ENCODE peak calls at places on chromosomes 2 and 18, in eight cellular contexts. S, U, C, A, N, M, I and K are unnamed samples.

GRCh38 chr2:27211241-27211942 is 449 bp upstream of the ATRAID start:
- DNase-seq in I (no peak), S (peak; percentile 57), C (no peak), A (no peak), M (no peak), U (no peak), N (peak; percentile 66), K (peak; percentile 37)

GRCh38 chr2:233399306-233400225 is 45.3 kb downstream of the DGKD start:
- DNase-seq in C (no peak), A (no peak), M (no peak), I (no peak), N (no peak), S (no peak), U (no peak), K (no peak)

GRCh38 chr18:79986726-79987125 is 1.6 kb downstream of the TXNL4A start:
- DNase-seq in I (no peak), C (no peak), U (no peak), N (no peak), M (no peak), A (no peak), S (no peak), K (no peak)

GRCh38 chr2:16671760-16672159 is 6.1 kb upstream of the CYRIA start:
- DNase-seq in C (peak; percentile 27), I (no peak), S (no peak), N (peak; percentile 53), A (no peak), U (no peak), M (peak; percentile 15), K (no peak)

GRCh38 chr18:68244786-68245185 is 470.1 kb downstream of the TMX3 start:
- DNase-seq in C (peak; percentile 74), U (peak; percentile 39), S (no peak), A (no peak), N (no peak), I (no peak), M (no peak), K (no peak)

GRCh38 chr2:120791243-120791960 is 55.7 kb downstream of the GLI2 start:
- DNase-seq in N (no peak), S (no peak), C (no peak), U (no peak), I (no peak), M (no peak), A (no peak), K (no peak)

GRCh38 chr2:145757503-145758290 is 1237.8 kb upstream of the ZEB2 start:
- DNase-seq in I (no peak), A (no peak), U (no peak), S (no peak), N (no peak), M (no peak), C (no peak), K (no peak)

GRCh38 chr2:219576505-219577388 is 4.6 kb downstream of the INHA start:
- DNase-seq in C (peak; percentile 13), U (no peak), A (no peak), M (no peak), N (no peak), S (no peak), I (no peak), K (no peak)

GRCh38 chr2:120820263-120820884 is 84.7 kb downstream of the GLI2 start:
- DNase-seq in I (peak; percentile 31), S (no peak), U (peak; percentile 73), M (peak; percentile 60), N (no peak), A (no peak), C (peak; percentile 90), K (no peak)

GRCh38 chr18:59142274-59142673 is 2.6 kb downstream of the SEC11C start:
- DNase-seq in A (no peak), C (no peak), N (no peak), M (no peak), U (no peak), S (no peak), I (no peak), K (no peak)

GRCh38 chr2:15846626-15847025 is 93.7 kb upstream of the MYCN start:
- DNase-seq in I (no peak), U (no peak), A (no peak), C (no peak), S (no peak), M (no peak), N (no peak), K (no peak)

GRCh38 chr18:67354091-67354490 is 162.4 kb downstream of the DSEL start:
- DNase-seq in S (no peak), C (no peak), U (no peak), I (no peak), A (no peak), N (no peak), M (no peak), K (no peak)

GRCh38 chr2:133972786-133973185 is 281.1 kb upstream of the MGAT5 start:
- DNase-seq in A (no peak), M (no peak), I (no peak), C (peak; percentile 70), N (no peak), U (no peak), S (no peak), K (no peak)

GRCh38 chr2:111239107-111239506 is 118.4 kb downstream of the BCL2L11 start:
- DNase-seq in U (no peak), C (no peak), S (no peak), A (no peak), M (no peak), N (no peak), I (no peak), K (no peak)

GRCh38 chr2:102661846-102662245 is 42.5 kb downstream of the SLC9A2 start:
- DNase-seq in M (no peak), U (no peak), S (no peak), I (no peak), C (no peak), N (no peak), A (no peak), K (no peak)

GRCh38 chr18:79587298-79588125 is 92.1 kb upstream of the CTDP1 start:
- DNase-seq in S (no peak), C (no peak), U (no peak), M (no peak), I (peak; percentile 7), N (no peak), A (no peak), K (no peak)

GRCh38 chr2:157784169-157784822 is 91.8 kb downstream of the ACVR1 start:
- DNase-seq in I (peak; percentile 77), A (peak; percentile 49), U (peak; percentile 22), N (peak; percentile 49), S (no peak), C (peak; percentile 21), M (peak; percentile 95), K (no peak)